ENCODE peak calls at places on chromosomes 5 and 9, in five cellular contexts. One of them, this sample, is unnamed.

GRCh38 chr5:24444439-24444838 is 200.3 kb downstream of the CDH10 start:
- DNase-seq in neural crest cell: no peak
- DNase-seq in K562: no peak
- DNase-seq in fibroblast of villous mesenchyme: no peak
- DNase-seq in AG10803: no peak
- DNase-seq in this sample: no peak

GRCh38 chr9:99172129-99173091 is 49.3 kb downstream of the ALG2 start:
- DNase-seq in neural crest cell: no peak
- DNase-seq in K562: no peak
- DNase-seq in AG10803: no peak
- DNase-seq in fibroblast of villous mesenchyme: no peak
- DNase-seq in this sample: no peak

GRCh38 chr9:97990259-97990658 is 7.1 kb downstream of the ANP32B start:
- DNase-seq in fibroblast of villous mesenchyme: peak; percentile 68
- DNase-seq in K562: peak; percentile 44
- DNase-seq in AG10803: peak; percentile 68
- DNase-seq in neural crest cell: no peak
- DNase-seq in this sample: no peak

GRCh38 chr9:91659529-91660294 is 236.1 kb upstream of the NFIL3 start:
- DNase-seq in K562: peak; percentile 62
- DNase-seq in neural crest cell: peak; percentile 16
- DNase-seq in fibroblast of villous mesenchyme: peak; percentile 41
- DNase-seq in AG10803: peak; percentile 41
- DNase-seq in this sample: no peak

GRCh38 chr5:40089269-40089668 is 590.4 kb upstream of the PTGER4 start:
- DNase-seq in neural crest cell: no peak
- DNase-seq in K562: no peak
- DNase-seq in fibroblast of villous mesenchyme: no peak
- DNase-seq in AG10803: no peak
- DNase-seq in this sample: no peak

GRCh38 chr9:73133042-73133651 is 18.5 kb upstream of the ANXA1 start:
- DNase-seq in AG10803: no peak
- DNase-seq in K562: no peak
- DNase-seq in neural crest cell: no peak
- DNase-seq in fibroblast of villous mesenchyme: no peak
- DNase-seq in this sample: no peak

GRCh38 chr5:170985486-170985885 is 123.7 kb downstream of the RANBP17 start:
- DNase-seq in fibroblast of villous mesenchyme: no peak
- DNase-seq in neural crest cell: no peak
- DNase-seq in AG10803: peak; percentile 12
- DNase-seq in K562: no peak
- DNase-seq in this sample: no peak

GRCh38 chr5:126198509-126198908 is 224.7 kb upstream of the GRAMD2B start:
- DNase-seq in neural crest cell: no peak
- DNase-seq in K562: no peak
- DNase-seq in AG10803: no peak
- DNase-seq in fibroblast of villous mesenchyme: no peak
- DNase-seq in this sample: no peak

GRCh38 chr9:137665697-137666504 is 47.1 kb downstream of the EHMT1 start:
- DNase-seq in fibroblast of villous mesenchyme: peak; percentile 59
- DNase-seq in neural crest cell: peak; percentile 36
- DNase-seq in AG10803: peak; percentile 56
- DNase-seq in K562: no peak
- DNase-seq in this sample: no peak

GRCh38 chr5:31217441-31217840 is 24.0 kb downstream of the CDH6 start:
- DNase-seq in fibroblast of villous mesenchyme: no peak
- DNase-seq in neural crest cell: no peak
- DNase-seq in AG10803: no peak
- DNase-seq in K562: no peak
- DNase-seq in this sample: no peak

GRCh38 chr5:95927927-95928723 is 33.5 kb downstream of the ELL2 start:
- DNase-seq in neural crest cell: no peak
- DNase-seq in K562: no peak
- DNase-seq in fibroblast of villous mesenchyme: no peak
- DNase-seq in AG10803: no peak
- DNase-seq in this sample: no peak

GRCh38 chr9:7536310-7536939 is 263.2 kb downstream of the DMAC1 start:
- DNase-seq in AG10803: peak; percentile 51
- DNase-seq in K562: peak; percentile 32
- DNase-seq in neural crest cell: peak; percentile 27
- DNase-seq in fibroblast of villous mesenchyme: peak; percentile 69
- DNase-seq in this sample: no peak

GRCh38 chr9:119284118-119284517 is 85.1 kb downstream of the BRINP1 start:
- DNase-seq in neural crest cell: peak; percentile 12
- DNase-seq in K562: no peak
- DNase-seq in AG10803: peak; percentile 3
- DNase-seq in fibroblast of villous mesenchyme: no peak
- DNase-seq in this sample: no peak

GRCh38 chr9:77725820-77726219 is 77.7 kb upstream of the GNA14 start:
- DNase-seq in neural crest cell: no peak
- DNase-seq in K562: no peak
- DNase-seq in AG10803: no peak
- DNase-seq in fibroblast of villous mesenchyme: no peak
- DNase-seq in this sample: no peak

GRCh38 chr5:132313961-132314432 is 19.8 kb downstream of the SLC22A4 start:
- DNase-seq in neural crest cell: no peak
- DNase-seq in K562: peak; percentile 92
- DNase-seq in fibroblast of villous mesenchyme: no peak
- DNase-seq in AG10803: no peak
- DNase-seq in this sample: no peak

GRCh38 chr9:98010450-98010849 is 27.3 kb downstream of the ANP32B start:
- DNase-seq in neural crest cell: no peak
- DNase-seq in K562: no peak
- DNase-seq in fibroblast of villous mesenchyme: peak; percentile 6
- DNase-seq in AG10803: no peak
- DNase-seq in this sample: no peak

GRCh38 chr5:96664669-96665068 is 2.5 kb downstream of the CAST start:
- DNase-seq in AG10803: no peak
- DNase-seq in fibroblast of villous mesenchyme: no peak
- DNase-seq in K562: no peak
- DNase-seq in neural crest cell: no peak
- DNase-seq in this sample: no peak

GRCh38 chr5:31350395-31350794 is 156.9 kb downstream of the CDH6 start:
- DNase-seq in neural crest cell: no peak
- DNase-seq in fibroblast of villous mesenchyme: no peak
- DNase-seq in AG10803: no peak
- DNase-seq in K562: no peak
- DNase-seq in this sample: no peak

GRCh38 chr9:137286980-137287383 is 9.5 kb downstream of the TOR4A start:
- DNase-seq in K562: peak; percentile 86
- DNase-seq in fibroblast of villous mesenchyme: peak; percentile 68
- DNase-seq in neural crest cell: no peak
- DNase-seq in AG10803: peak; percentile 37
- DNase-seq in this sample: no peak

GRCh38 chr5:44388504-44389409 is 463 bp downstream of the FGF10 start:
- DNase-seq in AG10803: peak; percentile 9
- DNase-seq in K562: no peak
- DNase-seq in fibroblast of villous mesenchyme: no peak
- DNase-seq in neural crest cell: peak; percentile 18
- DNase-seq in this sample: no peak

GRCh38 chr5:180161420-180162303 is 47.3 kb downstream of the RASGEF1C start:
- DNase-seq in K562: no peak
- DNase-seq in fibroblast of villous mesenchyme: peak; percentile 19
- DNase-seq in neural crest cell: no peak
- DNase-seq in AG10803: no peak
- DNase-seq in this sample: peak; percentile 16
- TF ChIP-seq CTCF in K562: peak; percentile 42
- TF ChIP-seq CTCF in fibroblast of villous mesenchyme: peak; percentile 33
- TF ChIP-seq CTCF in neural crest cell: no peak
- TF ChIP-seq CTCF in AG10803: no peak
- TF ChIP-seq CTCF in this sample: no peak

GRCh38 chr9:22529426-22530199 is 83.0 kb downstream of the DMRTA1 start:
- DNase-seq in K562: no peak
- DNase-seq in fibroblast of villous mesenchyme: no peak
- DNase-seq in AG10803: no peak
- DNase-seq in neural crest cell: no peak
- DNase-seq in this sample: no peak

DNA sequence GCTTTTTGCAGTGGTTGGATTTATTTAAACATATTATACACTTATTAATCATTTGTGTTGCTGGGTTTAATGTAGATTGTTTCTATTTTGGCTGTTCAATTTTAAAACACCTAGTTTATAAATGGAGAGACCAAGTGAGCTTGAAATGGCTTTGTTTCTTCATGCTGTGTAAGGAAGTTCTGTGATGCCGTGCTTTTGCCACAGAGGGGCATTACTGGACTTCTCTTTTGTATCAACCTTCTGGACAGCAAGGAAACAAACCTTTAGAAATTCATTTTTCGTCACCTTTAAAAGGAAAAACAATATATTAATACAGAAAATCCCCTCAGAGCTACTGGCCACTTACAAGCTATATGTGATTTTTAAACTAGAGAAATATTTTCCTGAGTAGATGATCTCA is 81.9 kb downstream of the DMRTA1 start:
- DNase-seq in K562: no peak
- DNase-seq in AG10803: peak; percentile 42
- DNase-seq in fibroblast of villous mesenchyme: no peak
- DNase-seq in neural crest cell: no peak
- DNase-seq in this sample: no peak
- TF ChIP-seq CTCF in K562: no peak
- TF ChIP-seq CTCF in AG10803: peak; percentile 62
- TF ChIP-seq CTCF in fibroblast of villous mesenchyme: no peak
- TF ChIP-seq CTCF in neural crest cell: peak; percentile 38
- TF ChIP-seq CTCF in this sample: no peak

DNA sequence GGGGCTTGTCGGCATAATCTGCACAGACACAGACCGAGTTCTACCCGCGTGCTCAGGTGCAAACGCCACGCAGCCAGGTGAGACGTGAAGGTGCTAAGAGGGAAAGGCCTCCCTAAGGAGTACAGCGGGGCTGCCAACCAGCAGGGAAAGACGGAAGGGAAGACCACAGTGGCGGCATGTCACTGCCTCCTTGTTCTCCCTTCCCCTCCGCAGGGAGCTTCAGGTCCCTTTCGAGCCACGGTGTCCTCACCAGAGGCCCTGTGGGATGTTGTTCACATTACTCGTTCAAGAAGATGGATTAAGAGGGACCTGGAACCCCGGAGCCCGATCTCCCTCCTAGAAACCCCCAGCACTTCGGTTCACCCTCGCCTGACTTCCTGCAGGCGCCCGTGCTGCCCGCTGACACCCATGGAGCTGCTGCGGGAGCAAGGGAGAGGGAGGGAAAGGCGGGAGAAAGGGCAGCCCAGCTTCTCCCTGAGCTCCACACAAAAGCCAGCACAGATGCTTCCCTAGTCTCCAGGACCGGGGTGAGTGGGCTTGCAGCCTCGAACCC is 688 bp downstream of the BRD9 start:
- DNase-seq in K562: peak; percentile 49
- DNase-seq in neural crest cell: no peak
- DNase-seq in fibroblast of villous mesenchyme: peak; percentile 31
- DNase-seq in AG10803: peak; percentile 18
- DNase-seq in this sample: peak; percentile 46
- TF ChIP-seq CTCF in K562: no peak
- TF ChIP-seq CTCF in neural crest cell: no peak
- TF ChIP-seq CTCF in fibroblast of villous mesenchyme: no peak
- TF ChIP-seq CTCF in AG10803: no peak
- TF ChIP-seq CTCF in this sample: no peak

GRCh38 chr5:10133830-10134229 is 115.9 kb downstream of the ATPSCKMT start:
- DNase-seq in neural crest cell: no peak
- DNase-seq in K562: no peak
- DNase-seq in AG10803: peak; percentile 45
- DNase-seq in fibroblast of villous mesenchyme: peak; percentile 13
- DNase-seq in this sample: no peak
- TF ChIP-seq CTCF in neural crest cell: no peak
- TF ChIP-seq CTCF in K562: no peak
- TF ChIP-seq CTCF in AG10803: peak; percentile 36
- TF ChIP-seq CTCF in fibroblast of villous mesenchyme: no peak
- TF ChIP-seq CTCF in this sample: no peak